ENCODE peak calls at places on chromosome 3, in four cellular contexts. E is Peyer's patch, T is neuronal stem cell, W is sigmoid colon. Q is an unnamed sample.

GRCh38 chr3:13365390-13366379 is 54.4 kb downstream of the NUP210 start:
- DNase-seq in E (no peak), T (no peak), W (no peak), Q (no peak)

GRCh38 chr3:13073042-13073906 is at the start of gene IQSEC1:
- DNase-seq in E (peak), T (peak), W (no peak), Q (peak)

GRCh38 chr3:47054414-47054813 is 74.9 kb downstream of the NBEAL2 start:
- DNase-seq in E (no peak), T (no peak), W (no peak), Q (no peak)

GRCh38 chr3:132854856-132855535 is 132.8 kb upstream of the NPHP3 start:
- DNase-seq in E (no peak), T (no peak), W (no peak), Q (no peak)

GRCh38 chr3:128784228-128784627 is 58.2 kb downstream of the RAB7A start:
- DNase-seq in E (peak), T (peak), W (no peak), Q (peak)

GRCh38 chr3:106792716-106793115 is 584.5 kb upstream of the CCDC54 start:
- DNase-seq in E (no peak), T (no peak), W (no peak), Q (no peak)

GRCh38 chr3:113714702-113715101 is 18.3 kb upstream of the USF3 start:
- DNase-seq in E (no peak), T (no peak), W (no peak), Q (no peak)

GRCh38 chr3:115550285-115550741 is 73.0 kb upstream of the GAP43 start:
- DNase-seq in E (no peak), T (no peak), W (peak), Q (no peak)

GRCh38 chr3:47113669-47114365 is 50.1 kb downstream of the SETD2 start:
- DNase-seq in E (no peak), T (no peak), W (no peak), Q (no peak)

GRCh38 chr3:111980716-111981456 is 2.1 kb downstream of the ABHD10 start:
- DNase-seq in E (no peak), T (no peak), W (no peak), Q (no peak)

GRCh38 chr3:140186421-140186920 is 251.5 kb downstream of the CLSTN2 start:
- DNase-seq in E (no peak), T (no peak), W (no peak), Q (no peak)

GRCh38 chr3:129087138-129087702 is 26.6 kb downstream of the GP9 start:
- DNase-seq in E (no peak), T (no peak), W (peak), Q (no peak)

GRCh38 chr3:160098946-160099626 is 110.5 kb downstream of the IL12A start:
- DNase-seq in E (no peak), T (no peak), W (no peak), Q (no peak)

GRCh38 chr3:46882377-46883015 is 5.0 kb downstream of the PTH1R start:
- DNase-seq in E (no peak), T (peak), W (peak), Q (no peak)

DNA sequence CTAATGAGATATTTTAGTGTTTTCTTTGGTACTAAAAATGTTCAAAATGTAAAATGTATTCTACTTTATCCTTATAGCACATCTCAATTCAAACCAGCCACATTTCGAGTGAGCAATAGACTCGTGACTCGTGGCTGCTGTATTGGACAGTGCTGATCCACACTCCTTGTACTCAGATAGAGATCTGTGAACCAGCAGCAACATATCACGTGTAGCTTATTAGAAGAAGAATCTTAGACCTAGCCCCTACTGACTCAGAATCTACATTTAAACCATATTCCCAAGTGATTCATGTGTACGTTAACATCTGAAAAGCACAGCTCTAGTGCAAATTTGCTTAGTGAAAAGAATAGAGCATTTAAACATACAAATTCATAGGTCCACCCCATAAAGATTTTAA is 130.9 kb downstream of the IL1RAP start:
- DNase-seq in E (no peak), T (no peak), W (no peak), Q (no peak)
- H3K27ac ChIP-seq in E (no peak), T (no peak), W (no peak), Q (no peak)

GRCh38 chr3:62144482-62144881 is 228.9 kb downstream of the FEZF2 start:
- DNase-seq in E (no peak), T (no peak), W (no peak), Q (no peak)

GRCh38 chr3:62143843-62144450 is 229.4 kb downstream of the FEZF2 start:
- DNase-seq in E (no peak), T (no peak), W (no peak), Q (no peak)

GRCh38 chr3:62142280-62142679 is 231.1 kb downstream of the FEZF2 start:
- DNase-seq in E (no peak), T (no peak), W (no peak), Q (no peak)

GRCh38 chr3:62145086-62145757 is 228.1 kb downstream of the FEZF2 start:
- DNase-seq in E (no peak), T (no peak), W (no peak), Q (no peak)

DNA sequence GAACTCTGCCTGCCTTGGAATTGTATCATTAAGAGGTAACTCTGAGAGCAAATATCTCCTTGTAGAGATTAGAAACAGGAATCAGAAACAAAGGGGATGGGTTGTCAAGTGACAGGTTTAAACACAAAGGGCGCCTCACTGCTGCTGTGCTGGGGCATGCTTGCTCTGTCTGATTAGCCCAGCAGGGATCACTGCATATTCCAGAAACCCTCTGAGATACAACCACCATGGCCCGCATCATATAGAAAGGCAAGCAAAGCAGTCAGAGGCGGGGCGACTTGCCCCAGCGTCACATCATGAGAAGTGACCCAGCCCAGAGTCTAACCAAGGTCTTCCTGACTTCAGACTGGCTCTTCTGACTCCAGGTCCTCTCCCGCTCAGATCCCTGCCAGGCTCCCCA is 230.7 kb downstream of the FEZF2 start:
- DNase-seq in E (no peak), T (no peak), W (no peak), Q (no peak)
- H3K27ac ChIP-seq in E (no peak), T (no peak), W (no peak), Q (no peak)

GRCh38 chr3:152381881-152382295 is 113.2 kb downstream of the MBNL1 start:
- DNase-seq in E (no peak), T (no peak), W (no peak), Q (no peak)
- H3K27ac ChIP-seq in E (peak), T (no peak), W (peak), Q (peak)

DNA sequence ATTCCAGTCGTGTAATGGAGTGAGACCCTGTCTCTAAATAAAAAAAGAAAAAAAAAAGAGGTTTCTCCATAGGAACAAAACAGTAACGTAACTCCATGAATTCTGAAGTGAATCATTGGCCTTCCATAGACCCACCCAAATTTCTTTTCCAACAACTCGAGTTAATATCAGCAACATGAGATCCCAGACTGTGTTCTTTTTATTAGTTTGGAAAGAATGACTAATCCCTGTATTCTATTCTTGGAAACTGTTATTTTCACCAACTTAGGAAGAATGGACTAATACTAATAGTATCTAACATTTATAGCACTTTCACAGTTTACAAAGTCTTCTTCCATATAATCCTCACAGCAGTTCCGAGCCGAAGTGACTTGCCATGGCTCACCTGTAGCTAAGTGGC is 72.7 kb upstream of the SLC4A7 start:
- DNase-seq in E (no peak), T (no peak), W (no peak), Q (no peak)
- H3K27ac ChIP-seq in E (no peak), T (no peak), W (peak), Q (no peak)

DNA sequence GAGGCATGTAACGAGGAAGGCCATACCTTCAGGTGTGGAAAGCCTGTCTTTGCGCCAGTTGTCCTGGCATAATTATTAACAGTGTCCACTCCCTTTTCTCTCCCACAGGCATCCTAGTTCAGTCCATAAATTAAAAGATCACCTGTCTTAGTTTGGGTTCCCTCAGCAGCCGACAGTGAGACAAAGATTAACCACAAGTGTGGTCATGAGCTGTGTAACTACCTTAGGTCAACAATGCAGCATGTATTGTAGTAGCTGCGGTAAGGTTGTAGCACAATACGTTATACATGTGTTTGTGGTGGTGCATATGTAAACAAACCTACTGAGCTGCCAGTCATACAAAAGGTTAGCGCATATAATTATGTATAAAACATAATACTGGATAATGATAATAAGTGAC is 103.2 kb upstream of the GALNT15 start:
- DNase-seq in E (no peak), T (no peak), W (no peak), Q (no peak)
- H3K27ac ChIP-seq in E (no peak), T (no peak), W (no peak), Q (no peak)

Q was measured in CD4-positive, alpha-beta T cell.